ENCODE peak calls at places on chromosomes 13 and 19, in ten cellular contexts. R is stimulated activated CD4-positive, alpha-beta T cell treated with anti-CD3 and anti-CD28 coated beads, Interleukin-4, amount 100 ng/mL, for 4 hours; S is AG04449; X is endothelial cell of umbilical vein; C is uterus; O is sciatic nerve; Z is cardiac muscle cell; E is stimulated activated CD8-positive, alpha-beta memory T cell treated with anti-CD3 and anti-CD28 coated beads, Interleukin-7, amount 100 ng/mL, for 1 hour; G is amygdala; N is naive thymus-derived CD4-positive, alpha-beta T cell. H is an unnamed sample.
A peak's percentile ranks its signal among the peaks of the same experiment; 100 is the strongest.

GRCh38 chr13:51262501-51263211 is 40.5 kb downstream of the FAM124A start:
- DNase-seq in R (no peak), S (no peak), X (no peak), C (no peak), O (no peak), Z (no peak), E (no peak), G (no peak), N (no peak), H (peak; percentile 72)

GRCh38 chr13:72737033-72737432 is 9.3 kb downstream of the BORA start:
- DNase-seq in R (no peak), S (no peak), X (no peak), C (no peak), O (no peak), Z (no peak), E (no peak), G (no peak), N (no peak), H (no peak)

GRCh38 chr19:37333457-37333856 is 37.4 kb upstream of the ZNF527 start:
- DNase-seq in R (no peak), S (no peak), X (peak; percentile 42), C (no peak), O (no peak), Z (peak; percentile 18), E (no peak), G (no peak), N (no peak), H (peak; percentile 26)

GRCh38 chr19:41189425-41190065 is 3.5 kb upstream of the CYP2S1 start:
- DNase-seq in R (no peak), S (no peak), X (no peak), C (no peak), O (no peak), Z (peak; percentile 23), E (no peak), G (no peak), N (no peak), H (peak; percentile 34)

GRCh38 chr13:107211073-107211472 is 643.1 kb upstream of the ARGLU1 start:
- DNase-seq in R (no peak), S (peak; percentile 26), X (peak; percentile 92), C (peak; percentile 65), O (peak; percentile 87), Z (peak; percentile 94), E (no peak), G (peak; percentile 76), N (peak; percentile 27), H (peak; percentile 94)

GRCh38 chr13:31545616-31546015 is 193.7 kb upstream of the RXFP2 start:
- DNase-seq in R (no peak), S (no peak), X (peak; percentile 31), C (no peak), O (no peak), Z (peak; percentile 62), E (no peak), G (no peak), N (no peak), H (no peak)

GRCh38 chr13:69704311-69704710 is 403.3 kb upstream of the ATXN8OS start:
- DNase-seq in R (no peak), S (no peak), X (no peak), C (no peak), O (no peak), Z (no peak), E (no peak), G (no peak), N (no peak), H (no peak)

GRCh38 chr19:47819841-47820244 is 1.9 kb upstream of the CRX start:
- DNase-seq in R (no peak), S (no peak), X (no peak), C (no peak), O (no peak), Z (no peak), E (no peak), G (no peak), N (no peak), H (no peak)

GRCh38 chr19:38190061-38190460 is 34.0 kb downstream of the DPF1 start:
- DNase-seq in R (no peak), S (no peak), X (peak; percentile 24), C (no peak), O (no peak), Z (no peak), E (no peak), G (no peak), N (no peak), H (no peak)

GRCh38 chr13:29994911-29995601 is 144.6 kb upstream of the UBL3 start:
- DNase-seq in R (no peak), S (no peak), X (no peak), C (peak; percentile 79), O (no peak), Z (no peak), E (no peak), G (no peak), N (no peak), H (no peak)

GRCh38 chr19:2235396-2236284 is 489 bp downstream of the PLEKHJ1 start:
- DNase-seq in R (no peak), S (no peak), X (no peak), C (no peak), O (no peak), Z (no peak), E (no peak), G (no peak), N (peak; percentile 27), H (no peak)

GRCh38 chr19:12695997-12696365 is 450 bp downstream of the FBXW9 start:
- DNase-seq in R (peak; percentile 17), S (no peak), X (no peak), C (no peak), O (no peak), Z (no peak), E (no peak), G (no peak), N (no peak), H (no peak)

GRCh38 chr13:37407156-37407555 is 191.4 kb downstream of the POSTN start:
- DNase-seq in R (no peak), S (no peak), X (no peak), C (no peak), O (no peak), Z (no peak), E (no peak), G (no peak), N (no peak), H (no peak)

GRCh38 chr19:858868-859843 is at the start of gene CFD:
- DNase-seq in R (no peak), S (no peak), X (no peak), C (no peak), O (peak; percentile 86), Z (no peak), E (no peak), G (no peak), N (no peak), H (no peak)

GRCh38 chr13:41418027-41418426 is 39.3 kb upstream of the RGCC start:
- DNase-seq in R (no peak), S (peak; percentile 44), X (peak; percentile 72), C (no peak), O (no peak), Z (peak; percentile 84), E (no peak), G (no peak), N (no peak), H (no peak)

GRCh38 chr13:112444416-112445399 is 68.6 kb downstream of the SPACA7 start:
- DNase-seq in R (no peak), S (no peak), X (no peak), C (no peak), O (no peak), Z (no peak), E (no peak), G (no peak), N (no peak), H (no peak)

GRCh38 chr13:79541426-79542049 is 60.6 kb downstream of the NDFIP2 start:
- DNase-seq in R (no peak), S (no peak), X (peak; percentile 79), C (no peak), O (no peak), Z (peak; percentile 78), E (no peak), G (no peak), N (peak; percentile 57), H (peak; percentile 73)

GRCh38 chr13:45299194-45299593 is 41.8 kb downstream of the TPT1 start:
- DNase-seq in R (no peak), S (no peak), X (peak; percentile 53), C (no peak), O (no peak), Z (peak; percentile 81), E (no peak), G (no peak), N (no peak), H (no peak)

GRCh38 chr19:6476896-6477431 is 4.6 kb downstream of the DENND1C start:
- DNase-seq in R (no peak), S (no peak), X (no peak), C (no peak), O (no peak), Z (no peak), E (no peak), G (no peak), N (no peak), H (no peak)

GRCh38 chr19:12939292-12939606 is 840 bp downstream of the CALR start:
- DNase-seq in R (peak; percentile 42), S (no peak), X (no peak), C (no peak), O (no peak), Z (peak; percentile 64), E (no peak), G (no peak), N (peak; percentile 24), H (no peak)

GRCh38 chr13:19634129-19634740 is 776 bp downstream of the MPHOSPH8 start:
- DNase-seq in R (no peak), S (no peak), X (peak; percentile 62), C (peak; percentile 38), O (no peak), Z (peak; percentile 50), E (no peak), G (peak; percentile 35), N (no peak), H (peak; percentile 20)

GRCh38 chr13:42832341-42833153 is 51.2 kb downstream of the FAM216B start:
- DNase-seq in R (no peak), S (peak; percentile 83), X (no peak), C (no peak), O (no peak), Z (peak; percentile 90), E (no peak), G (no peak), N (no peak), H (no peak)

GRCh38 chr19:2488942-2489731 is 13.2 kb downstream of the GADD45B start:
- DNase-seq in R (no peak), S (no peak), X (peak; percentile 34), C (no peak), O (no peak), Z (peak; percentile 74), E (no peak), G (no peak), N (no peak), H (peak; percentile 62)

H was measured in A673.